ENCODE peak calls at places on chromosomes 5 and 9, in eight cellular contexts. C is K562, Q is GM12878, I is transverse colon, S is HCT116, K is body of pancreas, M is prostate gland, T is A549. F is an unnamed sample.

GRCh38 chr5:157477814-157478494 is 17.9 kb downstream of the NIPAL4 start:
- DNase-seq in T (no peak), M (no peak), Q (no peak), I (no peak), K (no peak), S (no peak), C (no peak), F (no peak)

GRCh38 chr5:52989781-52990530 is 804 bp downstream of the ITGA2 start:
- DNase-seq in T (no peak), C (no peak), K (peak; percentile 36), Q (no peak), S (peak; percentile 18), I (peak; percentile 56), M (peak; percentile 51), F (peak; percentile 15)

GRCh38 chr9:22447607-22448305 is 1.1 kb downstream of the DMRTA1 start:
- DNase-seq in C (no peak), M (peak; percentile 21), S (no peak), K (no peak), Q (no peak), T (peak; percentile 23), I (no peak), F (no peak)

GRCh38 chr5:37723147-37723961 is 116.5 kb downstream of the GDNF start:
- DNase-seq in I (no peak), Q (no peak), C (peak; percentile 55), T (peak; percentile 22), S (peak; percentile 12), K (no peak), M (no peak), F (no peak)

GRCh38 chr9:132082188-132082587 is 2.5 kb upstream of the MED27 start:
- DNase-seq in T (peak; percentile 37), M (no peak), Q (no peak), I (no peak), K (no peak), C (no peak), S (no peak), F (no peak)

GRCh38 chr9:135926402-135927194 is 19.3 kb upstream of the CAMSAP1 start:
- DNase-seq in K (no peak), T (peak; percentile 80), S (peak; percentile 90), Q (no peak), I (no peak), M (no peak), C (no peak), F (peak; percentile 99)

GRCh38 chr9:20297646-20298084 is 324.6 kb downstream of the MLLT3 start:
- DNase-seq in Q (no peak), I (peak; percentile 43), C (no peak), K (no peak), T (peak; percentile 6), S (no peak), M (no peak), F (no peak)

GRCh38 chr9:7165350-7165937 is 407.7 kb downstream of the KDM4C start:
- DNase-seq in T (no peak), C (peak; percentile 42), M (no peak), S (no peak), Q (no peak), I (no peak), K (no peak), F (no peak)

GRCh38 chr5:145990077-145990653 is 53.8 kb downstream of the SH3RF2 start:
- DNase-seq in C (no peak), I (no peak), Q (no peak), M (no peak), K (no peak), T (no peak), S (no peak), F (no peak)

GRCh38 chr5:103114440-103114839 is 5.5 kb downstream of the GIN1 start:
- DNase-seq in Q (no peak), S (no peak), T (no peak), I (no peak), M (no peak), K (no peak), C (no peak), F (no peak)

GRCh38 chr5:60522299-60522915 is 177.6 kb downstream of the DEPDC1B start:
- DNase-seq in I (no peak), K (no peak), C (no peak), T (no peak), Q (peak; percentile 87), S (no peak), M (no peak), F (no peak)

GRCh38 chr5:172683696-172684464 is 42.8 kb downstream of the NEURL1B start:
- DNase-seq in C (no peak), T (no peak), Q (no peak), I (no peak), K (no peak), S (no peak), M (no peak), F (no peak)

GRCh38 chr5:55994998-55995914 is 493 bp upstream of the IL6ST start:
- DNase-seq in M (peak; percentile 98), I (peak; percentile 98), T (peak; percentile 97), K (peak; percentile 98), S (peak; percentile 88), Q (peak; percentile 78), C (peak; percentile 97), F (peak; percentile 83)
- TF ChIP-seq POLR2A in M (peak; percentile 91), I (peak; percentile 83), T (peak; percentile 50), K (peak; percentile 61), S (peak; percentile 64), Q (peak; percentile 81), C (peak; percentile 89), F (peak; percentile 54)

GRCh38 chr5:132421442-132421841 is 51.9 kb downstream of the SLC22A5 start:
- DNase-seq in T (no peak), M (no peak), Q (no peak), C (no peak), I (no peak), K (no peak), S (no peak), F (no peak)
- TF ChIP-seq POLR2A in T (no peak), M (no peak), Q (no peak), C (no peak), I (no peak), K (no peak), S (no peak), F (no peak)

GRCh38 chr9:130845901-130846381 is 10.9 kb downstream of the ABL1 start:
- DNase-seq in I (no peak), M (no peak), K (no peak), T (peak; percentile 54), Q (no peak), S (no peak), C (peak; percentile 99), F (no peak)
- TF ChIP-seq POLR2A in I (no peak), M (no peak), K (no peak), T (no peak), Q (no peak), S (no peak), C (no peak), F (no peak)

GRCh38 chr9:91193658-91194391 is 167.9 kb downstream of the AUH start:
- DNase-seq in I (peak; percentile 91), Q (no peak), S (peak; percentile 64), T (peak; percentile 77), K (peak; percentile 92), C (peak; percentile 69), M (peak; percentile 72), F (peak; percentile 66)
- TF ChIP-seq POLR2A in I (peak; percentile 91), Q (peak; percentile 61), S (no peak), T (no peak), K (peak; percentile 96), C (peak; percentile 81), M (peak; percentile 29), F (peak; percentile 45)

GRCh38 chr9:83061036-83061435 is 1.9 kb downstream of the RASEF start:
- DNase-seq in K (no peak), Q (no peak), C (no peak), I (peak; percentile 38), T (peak; percentile 70), M (no peak), S (no peak), F (no peak)
- TF ChIP-seq POLR2A in K (no peak), Q (no peak), C (no peak), I (peak; percentile 64), T (no peak), M (no peak), S (no peak), F (no peak)

DNA sequence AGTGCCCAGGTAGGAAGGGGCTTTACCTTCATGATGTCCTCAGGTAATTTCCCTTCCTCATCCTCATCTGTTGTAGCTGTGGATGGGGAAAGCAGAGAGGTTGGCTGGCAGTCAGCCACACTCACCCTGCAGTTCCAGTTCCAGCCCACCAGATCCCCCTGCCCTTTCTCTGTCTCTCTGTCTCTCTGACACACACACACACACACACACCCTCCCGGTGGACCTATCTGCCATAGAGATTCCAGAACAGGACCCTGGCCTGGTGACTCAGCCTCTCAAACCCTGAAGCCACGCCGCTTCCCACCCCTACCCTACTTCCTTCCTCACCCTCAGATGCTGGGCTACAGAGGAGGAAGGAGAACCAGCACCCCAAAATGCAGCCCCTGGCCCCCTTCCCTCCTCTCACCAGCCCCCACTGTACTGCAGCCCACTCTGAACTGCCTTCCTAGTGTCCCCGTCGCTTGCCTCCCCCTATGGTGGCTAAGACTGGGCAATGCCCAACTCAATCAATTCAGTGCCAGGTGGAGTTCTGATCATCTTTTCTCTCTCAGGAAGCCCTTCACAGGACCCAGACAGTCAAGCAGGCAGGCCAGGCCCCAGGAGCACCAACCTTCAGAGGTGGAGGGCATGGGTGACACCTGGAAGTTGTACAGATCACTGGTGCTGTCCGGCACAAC is 4.8 kb downstream of the IRF1 start:
- DNase-seq in C (no peak), K (peak; percentile 8), S (no peak), T (no peak), I (peak; percentile 26), Q (no peak), M (no peak), F (no peak)
- TF ChIP-seq POLR2A in C (no peak), K (no peak), S (no peak), T (no peak), I (no peak), Q (peak; percentile 23), M (no peak), F (no peak)

GRCh38 chr5:138353550-138353893 is 1.0 kb downstream of the KDM3B start:
- DNase-seq in T (no peak), K (no peak), Q (no peak), I (no peak), M (no peak), C (no peak), S (no peak), F (no peak)
- TF ChIP-seq POLR2A in T (no peak), K (peak; percentile 54), Q (no peak), I (peak; percentile 65), M (peak; percentile 1), C (no peak), S (no peak), F (no peak)